ENCODE peak calls at places on chromosomes 12 and 14, in eight cellular contexts. One of them, this sample, is unnamed.

GRCh38 chr12:110743571-110744093 is 941 bp upstream of the PPP1CC start:
- DNase-seq in stomach: no peak
- DNase-seq in breast epithelium: peak
- DNase-seq in HCT116: no peak
- DNase-seq in H1: no peak
- DNase-seq in endothelial cell of umbilical vein: no peak
- DNase-seq in upper lobe of left lung: peak
- DNase-seq in GM12892: no peak
- DNase-seq in this sample: no peak

GRCh38 chr14:65291561-65291960 is 121.0 kb upstream of the FUT8 start:
- DNase-seq in stomach: no peak
- DNase-seq in breast epithelium: no peak
- DNase-seq in HCT116: no peak
- DNase-seq in H1: no peak
- DNase-seq in endothelial cell of umbilical vein: no peak
- DNase-seq in upper lobe of left lung: no peak
- DNase-seq in GM12892: no peak
- DNase-seq in this sample: no peak

GRCh38 chr14:92380131-92380530 is 57.2 kb downstream of the SLC24A4 start:
- DNase-seq in stomach: no peak
- DNase-seq in breast epithelium: no peak
- DNase-seq in HCT116: no peak
- DNase-seq in H1: no peak
- DNase-seq in endothelial cell of umbilical vein: no peak
- DNase-seq in upper lobe of left lung: no peak
- DNase-seq in GM12892: no peak
- DNase-seq in this sample: no peak

GRCh38 chr12:131422744-131423143 is 288.1 kb upstream of the SFSWAP start:
- DNase-seq in stomach: no peak
- DNase-seq in breast epithelium: no peak
- DNase-seq in HCT116: no peak
- DNase-seq in H1: no peak
- DNase-seq in endothelial cell of umbilical vein: no peak
- DNase-seq in upper lobe of left lung: no peak
- DNase-seq in GM12892: no peak
- DNase-seq in this sample: no peak

GRCh38 chr14:79376557-79376956 is 834.7 kb downstream of the DIO2 start:
- DNase-seq in stomach: no peak
- DNase-seq in breast epithelium: no peak
- DNase-seq in HCT116: no peak
- DNase-seq in H1: no peak
- DNase-seq in endothelial cell of umbilical vein: no peak
- DNase-seq in upper lobe of left lung: no peak
- DNase-seq in GM12892: no peak
- DNase-seq in this sample: no peak

GRCh38 chr14:35435177-35435576 is 30.6 kb upstream of the NFKBIA start:
- DNase-seq in stomach: no peak
- DNase-seq in breast epithelium: no peak
- DNase-seq in HCT116: no peak
- DNase-seq in H1: no peak
- DNase-seq in endothelial cell of umbilical vein: no peak
- DNase-seq in upper lobe of left lung: no peak
- DNase-seq in GM12892: no peak
- DNase-seq in this sample: no peak

GRCh38 chr12:115670869-115671268 is 606.6 kb downstream of the MED13L start:
- DNase-seq in stomach: no peak
- DNase-seq in breast epithelium: no peak
- DNase-seq in HCT116: no peak
- DNase-seq in H1: no peak
- DNase-seq in endothelial cell of umbilical vein: no peak
- DNase-seq in upper lobe of left lung: no peak
- DNase-seq in GM12892: no peak
- DNase-seq in this sample: no peak

GRCh38 chr14:55240526-55241178 is 30.6 kb upstream of the FBXO34 start:
- DNase-seq in stomach: no peak
- DNase-seq in breast epithelium: no peak
- DNase-seq in HCT116: no peak
- DNase-seq in H1: no peak
- DNase-seq in endothelial cell of umbilical vein: no peak
- DNase-seq in upper lobe of left lung: no peak
- DNase-seq in GM12892: no peak
- DNase-seq in this sample: no peak

GRCh38 chr12:120252071-120252906 is 13.2 kb downstream of the PXN start:
- DNase-seq in stomach: no peak
- DNase-seq in breast epithelium: no peak
- DNase-seq in HCT116: no peak
- DNase-seq in H1: no peak
- DNase-seq in endothelial cell of umbilical vein: peak
- DNase-seq in upper lobe of left lung: peak
- DNase-seq in GM12892: no peak
- DNase-seq in this sample: no peak

GRCh38 chr14:103258211-103258610 is 75.8 kb upstream of the EIF5 start:
- DNase-seq in stomach: no peak
- DNase-seq in breast epithelium: peak
- DNase-seq in HCT116: no peak
- DNase-seq in H1: no peak
- DNase-seq in endothelial cell of umbilical vein: no peak
- DNase-seq in upper lobe of left lung: no peak
- DNase-seq in GM12892: no peak
- DNase-seq in this sample: no peak

GRCh38 chr12:4807116-4807783 is 87.0 kb downstream of the GALNT8 start:
- DNase-seq in stomach: no peak
- DNase-seq in breast epithelium: no peak
- DNase-seq in HCT116: no peak
- DNase-seq in H1: no peak
- DNase-seq in endothelial cell of umbilical vein: no peak
- DNase-seq in upper lobe of left lung: no peak
- DNase-seq in GM12892: no peak
- DNase-seq in this sample: no peak

GRCh38 chr12:52233462-52234141 is 559 bp downstream of the KRT7 start:
- DNase-seq in stomach: no peak
- DNase-seq in breast epithelium: no peak
- DNase-seq in HCT116: no peak
- DNase-seq in H1: no peak
- DNase-seq in endothelial cell of umbilical vein: no peak
- DNase-seq in upper lobe of left lung: peak
- DNase-seq in GM12892: no peak
- DNase-seq in this sample: no peak

GRCh38 chr12:52231305-52232232 is 1.5 kb upstream of the KRT7 start:
- DNase-seq in stomach: no peak
- DNase-seq in breast epithelium: peak
- DNase-seq in HCT116: no peak
- DNase-seq in H1: no peak
- DNase-seq in endothelial cell of umbilical vein: no peak
- DNase-seq in upper lobe of left lung: peak
- DNase-seq in GM12892: no peak
- DNase-seq in this sample: no peak

GRCh38 chr12:52232233-52232915 is 669 bp upstream of the KRT7 start:
- DNase-seq in stomach: no peak
- DNase-seq in breast epithelium: peak
- DNase-seq in HCT116: no peak
- DNase-seq in H1: no peak
- DNase-seq in endothelial cell of umbilical vein: peak
- DNase-seq in upper lobe of left lung: peak
- DNase-seq in GM12892: no peak
- DNase-seq in this sample: no peak

GRCh38 chr12:52234226-52234810 is 1.3 kb downstream of the KRT7 start:
- DNase-seq in stomach: no peak
- DNase-seq in breast epithelium: no peak
- DNase-seq in HCT116: no peak
- DNase-seq in H1: no peak
- DNase-seq in endothelial cell of umbilical vein: no peak
- DNase-seq in upper lobe of left lung: peak
- DNase-seq in GM12892: no peak
- DNase-seq in this sample: peak

DNA sequence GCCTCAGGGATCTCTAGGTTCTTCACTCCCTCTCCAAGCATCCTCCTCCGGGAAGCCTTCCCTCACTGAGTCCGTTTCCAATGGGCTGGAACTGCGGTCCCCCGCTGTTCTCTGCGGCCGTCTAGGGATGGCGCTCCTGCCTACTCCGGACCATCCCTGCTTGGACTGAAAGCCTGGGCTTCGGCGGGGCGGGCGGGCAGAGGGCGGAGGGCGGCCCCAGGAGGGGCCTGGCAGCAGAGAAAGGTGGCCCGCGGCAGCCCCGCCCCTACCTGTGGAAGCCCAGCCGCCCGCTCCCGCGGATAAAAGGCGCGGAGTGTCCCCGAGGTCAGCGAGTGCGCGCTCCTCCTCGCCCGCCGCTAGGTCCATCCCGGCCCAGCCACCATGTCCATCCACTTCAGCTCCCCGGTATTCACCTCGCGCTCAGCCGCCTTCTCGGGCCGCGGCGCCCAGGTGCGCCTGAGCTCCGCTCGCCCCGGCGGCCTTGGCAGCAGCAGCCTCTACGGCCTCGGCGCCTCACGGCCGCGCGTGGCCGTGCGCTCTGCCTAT is at the start of gene KRT7:
- DNase-seq in stomach: no peak
- DNase-seq in breast epithelium: peak
- DNase-seq in HCT116: no peak
- DNase-seq in H1: no peak
- DNase-seq in endothelial cell of umbilical vein: peak
- DNase-seq in upper lobe of left lung: peak
- DNase-seq in GM12892: no peak
- DNase-seq in this sample: no peak
- TF ChIP-seq POLR2A in stomach: no peak
- TF ChIP-seq POLR2A in breast epithelium: peak
- TF ChIP-seq POLR2A in HCT116: no peak
- TF ChIP-seq POLR2A in H1: no peak
- TF ChIP-seq POLR2A in endothelial cell of umbilical vein: peak
- TF ChIP-seq POLR2A in upper lobe of left lung: peak
- TF ChIP-seq POLR2A in GM12892: no peak
- TF ChIP-seq POLR2A in this sample: no peak

DNA sequence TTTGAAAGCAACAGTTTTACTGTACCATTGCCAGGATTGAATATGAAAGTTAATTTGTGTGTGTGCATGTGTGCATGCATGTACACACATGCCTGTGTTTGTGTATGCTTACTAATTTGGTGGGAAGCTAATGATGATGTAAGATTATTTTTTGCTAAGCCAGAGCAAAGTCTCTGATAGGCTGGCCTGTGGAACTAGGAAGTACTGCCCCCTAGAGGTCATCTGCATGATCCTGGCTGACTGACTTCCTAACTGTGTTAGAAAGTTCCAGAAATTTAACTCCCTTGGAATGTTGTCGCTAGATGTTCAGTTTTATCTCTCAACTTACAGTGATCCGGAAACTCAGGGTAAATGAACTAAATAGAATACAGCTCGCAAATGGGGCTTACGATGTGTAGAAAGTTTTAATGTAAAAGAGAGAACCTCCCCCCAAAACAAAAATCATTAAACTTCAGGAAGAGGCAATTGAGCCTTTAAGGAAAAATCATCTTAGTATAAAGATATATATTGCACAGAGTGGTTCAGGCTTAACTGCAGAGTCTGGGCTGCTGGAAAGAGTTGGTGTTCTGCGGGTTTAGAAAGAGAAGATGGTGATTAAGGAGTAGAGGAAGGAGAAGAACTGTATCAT is 34.3 kb upstream of the SLC38A1 start:
- DNase-seq in stomach: peak
- DNase-seq in breast epithelium: no peak
- DNase-seq in HCT116: peak
- DNase-seq in H1: no peak
- DNase-seq in endothelial cell of umbilical vein: peak
- DNase-seq in upper lobe of left lung: peak
- DNase-seq in GM12892: no peak
- DNase-seq in this sample: no peak
- TF ChIP-seq POLR2AphosphoS5 in stomach: no peak
- TF ChIP-seq POLR2AphosphoS5 in breast epithelium: no peak
- TF ChIP-seq POLR2AphosphoS5 in HCT116: no peak
- TF ChIP-seq POLR2AphosphoS5 in H1: no peak
- TF ChIP-seq POLR2AphosphoS5 in endothelial cell of umbilical vein: no peak
- TF ChIP-seq POLR2AphosphoS5 in upper lobe of left lung: no peak
- TF ChIP-seq POLR2AphosphoS5 in GM12892: no peak
- TF ChIP-seq POLR2AphosphoS5 in this sample: no peak

GRCh38 chr12:126185025-126185424 is 1119.8 kb downstream of the AACS start:
- DNase-seq in stomach: no peak
- DNase-seq in breast epithelium: no peak
- DNase-seq in HCT116: no peak
- DNase-seq in H1: no peak
- DNase-seq in endothelial cell of umbilical vein: no peak
- DNase-seq in upper lobe of left lung: no peak
- DNase-seq in GM12892: no peak
- DNase-seq in this sample: no peak
- TF ChIP-seq POLR2A in stomach: no peak
- TF ChIP-seq POLR2A in breast epithelium: no peak
- TF ChIP-seq POLR2A in HCT116: no peak
- TF ChIP-seq POLR2A in H1: no peak
- TF ChIP-seq POLR2A in endothelial cell of umbilical vein: no peak
- TF ChIP-seq POLR2A in upper lobe of left lung: no peak
- TF ChIP-seq POLR2A in GM12892: no peak
- TF ChIP-seq POLR2A in this sample: no peak

GRCh38 chr14:104824353-104824997 is 23.6 kb downstream of the ZBTB42 start:
- DNase-seq in stomach: no peak
- DNase-seq in breast epithelium: no peak
- DNase-seq in HCT116: no peak
- DNase-seq in H1: no peak
- DNase-seq in endothelial cell of umbilical vein: no peak
- DNase-seq in upper lobe of left lung: no peak
- DNase-seq in GM12892: no peak
- DNase-seq in this sample: no peak

GRCh38 chr14:104827173-104828055 is 26.5 kb downstream of the ZBTB42 start:
- DNase-seq in stomach: peak
- DNase-seq in breast epithelium: no peak
- DNase-seq in HCT116: peak
- DNase-seq in H1: peak
- DNase-seq in endothelial cell of umbilical vein: peak
- DNase-seq in upper lobe of left lung: peak
- DNase-seq in GM12892: no peak
- DNase-seq in this sample: peak

GRCh38 chr14:104822821-104823615 is 22.1 kb downstream of the ZBTB42 start:
- DNase-seq in stomach: peak
- DNase-seq in breast epithelium: no peak
- DNase-seq in HCT116: no peak
- DNase-seq in H1: no peak
- DNase-seq in endothelial cell of umbilical vein: no peak
- DNase-seq in upper lobe of left lung: no peak
- DNase-seq in GM12892: no peak
- DNase-seq in this sample: no peak

GRCh38 chr14:104826858-104827172 is 25.9 kb downstream of the ZBTB42 start:
- DNase-seq in stomach: no peak
- DNase-seq in breast epithelium: no peak
- DNase-seq in HCT116: no peak
- DNase-seq in H1: no peak
- DNase-seq in endothelial cell of umbilical vein: no peak
- DNase-seq in upper lobe of left lung: no peak
- DNase-seq in GM12892: no peak
- DNase-seq in this sample: no peak

DNA sequence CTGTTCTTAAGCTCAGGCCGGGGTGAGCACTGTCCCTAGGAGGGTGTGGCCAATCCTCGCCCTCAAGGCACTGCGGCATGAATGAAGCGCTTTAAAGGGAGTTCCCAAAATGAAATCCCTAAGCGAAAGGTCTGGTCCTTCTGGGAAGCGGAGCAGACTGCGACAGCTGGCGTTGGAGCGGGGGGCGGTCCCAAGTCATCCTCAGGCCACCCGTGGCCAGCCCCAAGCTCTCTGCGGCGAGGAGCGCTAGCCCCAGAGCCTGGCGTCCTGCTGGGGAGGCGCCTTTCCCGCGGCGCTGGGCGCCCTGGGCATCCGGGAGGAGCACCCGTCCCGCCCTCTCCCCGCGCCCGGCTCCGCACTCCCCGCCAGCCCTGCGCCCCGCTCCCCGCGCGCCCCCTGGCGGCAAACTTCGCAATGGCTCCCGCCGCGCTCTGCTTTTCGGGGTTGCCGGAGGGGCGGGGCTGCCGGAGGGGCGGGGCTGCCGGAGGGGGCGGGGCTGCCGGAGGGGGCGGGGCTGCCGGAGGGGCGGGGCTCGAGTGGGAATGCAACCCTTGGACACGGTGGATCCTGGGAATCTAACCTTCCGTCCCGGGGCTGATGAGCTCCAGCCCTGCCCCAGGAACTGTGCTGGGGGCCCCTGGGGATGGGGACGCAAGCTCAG is 25.4 kb downstream of the ZBTB42 start:
- DNase-seq in stomach: peak
- DNase-seq in breast epithelium: peak
- DNase-seq in HCT116: peak
- DNase-seq in H1: no peak
- DNase-seq in endothelial cell of umbilical vein: peak
- DNase-seq in upper lobe of left lung: peak
- DNase-seq in GM12892: peak
- DNase-seq in this sample: peak
- TF ChIP-seq POLR2AphosphoS5 in stomach: peak
- TF ChIP-seq POLR2AphosphoS5 in breast epithelium: peak
- TF ChIP-seq POLR2AphosphoS5 in HCT116: peak
- TF ChIP-seq POLR2AphosphoS5 in H1: no peak
- TF ChIP-seq POLR2AphosphoS5 in endothelial cell of umbilical vein: peak
- TF ChIP-seq POLR2AphosphoS5 in upper lobe of left lung: peak
- TF ChIP-seq POLR2AphosphoS5 in GM12892: no peak
- TF ChIP-seq POLR2AphosphoS5 in this sample: no peak

This sample was measured in GM12891.